ENCODE peak calls at places on chromosome 11, in six cellular contexts. I is HepG2, F is endothelial cell of umbilical vein, B is A549, T is K562, Z is GM12878. A is an unnamed sample.

GRCh38 chr11:108237058-108237481 is 14.2 kb downstream of the ATM start:
- DNase-seq in I (no peak), F (no peak), B (no peak), T (no peak), Z (no peak), A (peak; percentile 15)

GRCh38 chr11:92865352-92865751 is 104.1 kb upstream of the MTNR1B start:
- DNase-seq in I (no peak), F (no peak), B (no peak), T (no peak), Z (no peak), A (no peak)

GRCh38 chr11:130761560-130762220 is 154.6 kb downstream of the SNX19 start:
- DNase-seq in I (no peak), F (no peak), B (no peak), T (no peak), Z (no peak), A (no peak)

GRCh38 chr11:116457336-116458007 is 315.3 kb downstream of the BUD13 start:
- DNase-seq in I (no peak), F (no peak), B (no peak), T (no peak), Z (no peak), A (no peak)

GRCh38 chr11:115939104-115939503 is 434.9 kb upstream of the CADM1 start:
- DNase-seq in I (no peak), F (no peak), B (no peak), T (no peak), Z (no peak), A (no peak)

GRCh38 chr11:134932761-134933160 is 520.7 kb upstream of the B3GAT1 start:
- DNase-seq in I (no peak), F (no peak), B (no peak), T (no peak), Z (no peak), A (no peak)

GRCh38 chr11:15841898-15842297 is 514.4 kb downstream of the SOX6 start:
- DNase-seq in I (no peak), F (no peak), B (no peak), T (no peak), Z (no peak), A (no peak)

GRCh38 chr11:29962243-29962642 is 54.6 kb downstream of the KCNA4 start:
- DNase-seq in I (no peak), F (no peak), B (no peak), T (no peak), Z (no peak), A (peak; percentile 23)

GRCh38 chr11:78179459-78180071 is 8.9 kb downstream of the KCTD21 start:
- DNase-seq in I (peak; percentile 69), F (no peak), B (peak; percentile 21), T (peak; percentile 58), Z (no peak), A (no peak)

GRCh38 chr11:118605116-118605867 is 2.1 kb upstream of the PHLDB1 start:
- DNase-seq in I (peak; percentile 41), F (peak; percentile 55), B (no peak), T (peak; percentile 55), Z (no peak), A (peak; percentile 93)

GRCh38 chr11:15649371-15650104 is 534.8 kb downstream of the INSC start:
- DNase-seq in I (no peak), F (no peak), B (no peak), T (no peak), Z (no peak), A (no peak)

GRCh38 chr11:15327786-15328231 is 213.1 kb downstream of the INSC start:
- DNase-seq in I (peak; percentile 16), F (no peak), B (peak; percentile 6), T (peak; percentile 64), Z (no peak), A (peak; percentile 49)

GRCh38 chr11:23063261-23063660 is 203.0 kb upstream of the CCDC179 start:
- DNase-seq in I (no peak), F (no peak), B (no peak), T (no peak), Z (no peak), A (no peak)

GRCh38 chr11:73227571-73228211 is 9.6 kb downstream of the P2RY2 start:
- DNase-seq in I (no peak), F (no peak), B (no peak), T (peak; percentile 44), Z (no peak), A (no peak)

GRCh38 chr11:66684635-66685034 is 6.9 kb upstream of the RBM4B start:
- DNase-seq in I (no peak), F (no peak), B (no peak), T (no peak), Z (no peak), A (no peak)

GRCh38 chr11:119218141-119218878 is 12.2 kb downstream of the CBL start:
- DNase-seq in I (no peak), F (peak; percentile 70), B (peak; percentile 68), T (no peak), Z (no peak), A (peak; percentile 46)

GRCh38 chr11:6307879-6308278 is 12.4 kb downstream of the CAVIN3 start:
- DNase-seq in I (no peak), F (no peak), B (no peak), T (no peak), Z (no peak), A (no peak)

GRCh38 chr11:123483465-123483864 is 53.4 kb downstream of the GRAMD1B start:
- DNase-seq in I (no peak), F (no peak), B (no peak), T (no peak), Z (no peak), A (peak; percentile 61)

GRCh38 chr11:63961608-63962412 is 12.6 kb upstream of the COX8A start:
- DNase-seq in I (peak; percentile 46), F (no peak), B (no peak), T (peak; percentile 80), Z (no peak), A (peak; percentile 93)

GRCh38 chr11:122007611-122008071 is 108.4 kb downstream of the BLID start:
- DNase-seq in I (no peak), F (no peak), B (no peak), T (no peak), Z (no peak), A (no peak)

GRCh38 chr11:489610-490185 is 17.3 kb downstream of the RNH1 start:
- DNase-seq in I (no peak), F (no peak), B (no peak), T (no peak), Z (no peak), A (no peak)

GRCh38 chr11:77395460-77396175 is 78.3 kb downstream of the PAK1 start:
- DNase-seq in I (no peak), F (no peak), B (no peak), T (no peak), Z (no peak), A (no peak)

GRCh38 chr11:32829680-32830412 is at the start of gene PRRG4:
- DNase-seq in I (no peak), F (no peak), B (no peak), T (no peak), Z (no peak), A (peak; percentile 85)

GRCh38 chr11:131463609-131464008 is 93.2 kb downstream of the NTM start:
- DNase-seq in I (no peak), F (no peak), B (no peak), T (no peak), Z (no peak), A (no peak)

GRCh38 chr11:120878781-120879180 is 145.1 kb upstream of the TBCEL start:
- DNase-seq in I (no peak), F (no peak), B (no peak), T (no peak), Z (no peak), A (no peak)
- TF ChIP-seq MYC in I (no peak), F (no peak), B (no peak), T (no peak), Z (no peak), A (no peak)

DNA sequence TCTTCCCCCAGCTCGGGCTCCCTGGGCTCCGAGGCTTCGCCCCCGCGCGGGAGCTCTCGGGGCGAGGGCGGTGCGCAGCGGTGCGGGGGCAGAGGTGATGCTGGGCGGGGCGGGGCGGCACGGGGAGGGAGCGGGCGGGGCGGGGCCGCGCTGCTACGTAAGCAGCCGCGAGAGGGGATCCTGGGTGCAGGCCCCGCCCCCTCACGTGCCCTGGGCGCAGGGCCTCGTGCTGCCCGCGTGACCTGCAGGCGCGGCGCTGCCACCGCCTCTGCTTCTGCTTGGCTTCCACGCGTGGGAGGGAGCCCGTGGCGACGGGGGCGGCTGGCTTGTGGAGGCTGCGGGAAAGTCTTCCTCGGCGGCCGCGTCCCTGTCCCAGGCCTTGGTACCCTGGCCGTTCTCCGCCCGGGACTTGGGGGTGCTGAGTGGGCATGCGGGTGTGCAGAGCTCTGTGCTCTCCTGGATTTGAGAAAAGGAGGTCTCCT is 132.6 kb upstream of the HSD17B12 start:
- DNase-seq in I (no peak), F (no peak), B (no peak), T (peak; percentile 89), Z (no peak), A (no peak)
- H3K4me3 ChIP-seq in I (no peak overlapping the region), F (no peak overlapping the region), B (peak overlapping the region; percentile 45), T (no peak overlapping the region), Z (no peak overlapping the region), A (no peak overlapping the region)

GRCh38 chr11:111982532-111983186 is 42.5 kb upstream of the DLAT start:
- DNase-seq in I (no peak), F (no peak), B (no peak), T (no peak), Z (no peak), A (no peak)
- TF ChIP-seq MYC in I (no peak), F (no peak), B (no peak), T (no peak), Z (no peak), A (no peak)

GRCh38 chr11:86511086-86511551 is 136.4 kb downstream of the CCDC81 start:
- DNase-seq in I (no peak), F (peak; percentile 61), B (peak; percentile 25), T (no peak), Z (peak; percentile 27), A (peak; percentile 23)

GRCh38 chr11:86510674-86511073 is 136.0 kb downstream of the CCDC81 start:
- DNase-seq in I (no peak), F (no peak), B (no peak), T (no peak), Z (no peak), A (no peak)

GRCh38 chr11:86510097-86510496 is 135.4 kb downstream of the CCDC81 start:
- DNase-seq in I (no peak), F (no peak), B (no peak), T (no peak), Z (no peak), A (no peak)

GRCh38 chr11:86509579-86509978 is 134.9 kb downstream of the CCDC81 start:
- DNase-seq in I (peak; percentile 37), F (no peak), B (no peak), T (no peak), Z (no peak), A (no peak)

DNA sequence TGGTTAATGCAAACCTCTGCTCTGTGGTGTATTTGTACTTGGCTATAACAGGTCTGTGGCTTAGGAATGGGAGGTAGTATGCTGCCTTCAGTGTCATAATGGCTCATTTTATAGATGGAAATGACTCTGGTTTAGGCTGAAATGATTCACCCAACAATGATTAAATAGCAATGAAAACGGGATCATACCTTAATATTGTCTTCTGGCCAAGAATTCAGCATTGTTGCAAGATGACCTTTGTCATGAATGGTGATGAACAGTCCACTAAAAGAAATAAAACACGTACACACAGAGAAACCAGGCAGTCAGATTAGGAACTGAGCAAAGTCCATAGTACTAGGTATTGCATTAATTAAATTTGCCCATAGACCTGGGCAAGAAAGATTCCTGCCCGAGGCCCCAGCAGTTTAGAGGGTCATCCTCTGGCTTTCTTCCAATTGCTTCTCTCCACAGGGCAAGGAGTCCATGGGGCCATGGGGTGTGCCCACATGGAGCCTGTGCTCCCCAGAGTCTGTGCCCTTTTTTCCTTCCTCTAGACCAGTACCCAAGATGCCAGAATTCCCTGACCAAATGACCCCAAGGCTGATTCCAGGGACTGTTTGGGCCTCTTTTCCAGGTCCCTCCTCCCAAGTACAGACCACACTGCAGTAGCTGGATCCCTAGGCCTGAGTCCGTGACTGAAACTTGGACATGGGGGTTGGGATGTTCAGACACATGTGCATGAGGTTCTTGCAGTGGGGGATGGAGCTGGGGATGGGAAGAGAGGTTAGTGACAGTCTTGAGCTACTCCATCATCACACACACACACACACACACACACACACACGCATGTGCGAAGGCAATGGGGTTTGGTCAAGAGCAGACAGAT is 134.2 kb downstream of the CCDC81 start:
- DNase-seq in I (peak; percentile 66), F (no peak), B (peak; percentile 39), T (no peak), Z (no peak), A (no peak)
- H3K4me3 ChIP-seq in I (no peak overlapping the region), F (no peak overlapping the region), B (no peak overlapping the region), T (no peak overlapping the region), Z (no peak overlapping the region), A (no peak overlapping the region)

A was measured in NB4.